ENCODE peak calls at places on chromosomes 13 and 19, in five cellular contexts. One of them, this sample, is unnamed.

GRCh38 chr13:75236774-75237173 is 245.2 kb downstream of the TBC1D4 start:
- DNase-seq in K562: no peak
- DNase-seq in GM12878: no peak
- DNase-seq in H1: no peak
- DNase-seq in HepG2: no peak
- DNase-seq in this sample: no peak

GRCh38 chr13:113918580-113918979 is 54.7 kb upstream of the GAS6 start:
- DNase-seq in K562: no peak
- DNase-seq in GM12878: no peak
- DNase-seq in H1: peak
- DNase-seq in HepG2: no peak
- DNase-seq in this sample: no peak

GRCh38 chr19:29323046-29323971 is 110.4 kb upstream of the UQCRFS1 start:
- DNase-seq in K562: no peak
- DNase-seq in GM12878: no peak
- DNase-seq in H1: no peak
- DNase-seq in HepG2: no peak
- DNase-seq in this sample: no peak

GRCh38 chr13:30892966-30893365 is 13.1 kb upstream of the MEDAG start:
- DNase-seq in K562: peak
- DNase-seq in GM12878: no peak
- DNase-seq in H1: peak
- DNase-seq in HepG2: peak
- DNase-seq in this sample: peak

GRCh38 chr13:73088332-73088935 is 29.6 kb downstream of the KLF5 start:
- DNase-seq in K562: no peak
- DNase-seq in GM12878: no peak
- DNase-seq in H1: no peak
- DNase-seq in HepG2: no peak
- DNase-seq in this sample: no peak

GRCh38 chr13:42740753-42741152 is 40.6 kb upstream of the FAM216B start:
- DNase-seq in K562: peak
- DNase-seq in GM12878: no peak
- DNase-seq in H1: no peak
- DNase-seq in HepG2: no peak
- DNase-seq in this sample: peak

GRCh38 chr19:13902993-13903555 is 2.8 kb downstream of the BRME1 start:
- DNase-seq in K562: peak
- DNase-seq in GM12878: no peak
- DNase-seq in H1: peak
- DNase-seq in HepG2: no peak
- DNase-seq in this sample: no peak

GRCh38 chr19:35030257-35031071 is at the start of gene SCN1B:
- DNase-seq in K562: peak
- DNase-seq in GM12878: no peak
- DNase-seq in H1: peak
- DNase-seq in HepG2: peak
- DNase-seq in this sample: peak

GRCh38 chr13:65808061-65808460 is 1422.1 kb downstream of the PCDH9 start:
- DNase-seq in K562: no peak
- DNase-seq in GM12878: no peak
- DNase-seq in H1: no peak
- DNase-seq in HepG2: no peak
- DNase-seq in this sample: no peak

GRCh38 chr19:14072535-14073231 is at the start of gene MISP3:
- DNase-seq in K562: peak
- DNase-seq in GM12878: no peak
- DNase-seq in H1: no peak
- DNase-seq in HepG2: no peak
- DNase-seq in this sample: no peak

GRCh38 chr19:43486412-43486811 is 18.1 kb downstream of the PHLDB3 start:
- DNase-seq in K562: no peak
- DNase-seq in GM12878: no peak
- DNase-seq in H1: no peak
- DNase-seq in HepG2: no peak
- DNase-seq in this sample: no peak

GRCh38 chr13:112722433-112723250 is 32.8 kb downstream of the ATP11A start:
- DNase-seq in K562: peak
- DNase-seq in GM12878: no peak
- DNase-seq in H1: no peak
- DNase-seq in HepG2: peak
- DNase-seq in this sample: peak

GRCh38 chr19:19528721-19529490 is at the start of gene YJEFN3:
- DNase-seq in K562: no peak
- DNase-seq in GM12878: no peak
- DNase-seq in H1: no peak
- DNase-seq in HepG2: no peak
- DNase-seq in this sample: no peak

DNA sequence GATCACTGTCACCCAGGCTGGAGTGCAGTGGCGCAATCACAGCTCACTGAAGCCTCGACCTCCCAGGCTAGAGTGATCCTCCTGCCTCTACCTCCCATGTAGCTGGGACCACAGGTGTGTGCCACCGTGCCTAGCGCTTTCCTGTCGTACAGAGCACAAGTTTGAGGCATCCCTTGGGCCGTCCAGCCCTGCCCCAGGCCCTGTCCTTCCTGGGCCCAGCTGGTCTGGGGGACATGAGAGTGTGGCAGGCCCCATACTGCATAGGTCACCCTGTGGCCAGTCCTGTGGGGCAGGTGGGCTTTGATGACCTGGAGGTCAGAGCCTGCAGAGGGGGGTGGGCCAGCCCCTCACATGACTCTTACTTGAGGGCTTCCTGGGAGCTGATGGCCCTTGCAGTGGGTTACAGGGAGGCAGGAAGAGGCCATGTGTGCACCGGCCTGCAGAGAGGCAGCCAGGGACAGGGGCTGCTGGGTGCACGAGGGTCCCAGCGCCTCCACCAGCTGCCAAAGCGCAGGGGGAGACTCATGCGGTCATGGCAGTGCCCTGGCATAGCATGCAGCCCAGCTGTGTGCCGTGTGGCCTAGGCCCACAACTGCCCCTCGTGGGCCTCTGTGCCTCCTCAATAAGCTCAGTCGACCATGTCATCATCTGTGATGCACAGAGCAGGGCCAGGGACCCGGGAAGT is 61.4 kb downstream of the KDM4B start:
- DNase-seq in K562: no peak
- DNase-seq in GM12878: no peak
- DNase-seq in H1: no peak
- DNase-seq in HepG2: no peak
- DNase-seq in this sample: no peak
- TF ChIP-seq EZH2 in K562: no peak
- TF ChIP-seq EZH2 in GM12878: no peak
- TF ChIP-seq EZH2 in H1: no peak
- TF ChIP-seq EZH2 in HepG2: no peak
- TF ChIP-seq EZH2 in this sample: no peak

GRCh38 chr19:45955905-45956608 is 17.6 kb downstream of the NOVA2 start:
- DNase-seq in K562: no peak
- DNase-seq in GM12878: no peak
- DNase-seq in H1: no peak
- DNase-seq in HepG2: peak
- DNase-seq in this sample: peak
- TF ChIP-seq CEBPB in K562: no peak
- TF ChIP-seq CEBPB in GM12878: no peak
- TF ChIP-seq CEBPB in H1: no peak
- TF ChIP-seq CEBPB in HepG2: no peak
- TF ChIP-seq CEBPB in this sample: no peak

GRCh38 chr13:105530468-105530867 is 1005.0 kb downstream of the EFNB2 start:
- DNase-seq in K562: no peak
- DNase-seq in GM12878: no peak
- DNase-seq in H1: no peak
- DNase-seq in HepG2: no peak
- DNase-seq in this sample: no peak
- TF ChIP-seq EZH2 in K562: no peak
- TF ChIP-seq EZH2 in GM12878: no peak
- TF ChIP-seq EZH2 in H1: no peak
- TF ChIP-seq EZH2 in HepG2: no peak
- TF ChIP-seq EZH2 in this sample: no peak

GRCh38 chr13:49530452-49530851 is 34.7 kb downstream of the PHF11 start:
- DNase-seq in K562: peak
- DNase-seq in GM12878: no peak
- DNase-seq in H1: no peak
- DNase-seq in HepG2: no peak
- DNase-seq in this sample: no peak

GRCh38 chr13:49532593-49532992 is 36.8 kb downstream of the PHF11 start:
- DNase-seq in K562: no peak
- DNase-seq in GM12878: no peak
- DNase-seq in H1: no peak
- DNase-seq in HepG2: no peak
- DNase-seq in this sample: no peak

GRCh38 chr13:49528161-49528560 is 32.4 kb downstream of the PHF11 start:
- DNase-seq in K562: no peak
- DNase-seq in GM12878: no peak
- DNase-seq in H1: no peak
- DNase-seq in HepG2: no peak
- DNase-seq in this sample: no peak

GRCh38 chr13:49524740-49525501 is 29.2 kb downstream of the PHF11 start:
- DNase-seq in K562: no peak
- DNase-seq in GM12878: no peak
- DNase-seq in H1: no peak
- DNase-seq in HepG2: no peak
- DNase-seq in this sample: no peak

DNA sequence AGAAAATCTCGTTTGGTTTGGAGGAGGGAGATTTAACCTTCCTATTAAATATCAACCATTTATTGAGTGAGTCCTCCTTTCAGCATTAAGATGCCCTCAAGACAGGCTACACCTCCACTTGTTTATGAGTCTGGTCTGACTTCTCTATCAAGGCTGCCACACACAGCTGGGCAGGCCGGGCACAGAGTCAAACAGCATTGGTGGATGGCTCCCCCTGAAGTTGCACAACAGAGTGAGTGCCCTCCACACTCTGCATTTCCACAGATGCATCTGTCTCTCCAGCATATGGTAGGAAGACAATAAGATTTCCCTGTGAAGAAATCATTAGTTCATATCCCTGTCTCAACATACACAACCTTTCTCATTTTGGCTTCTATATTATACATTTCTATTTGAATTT is 31.4 kb downstream of the PHF11 start:
- DNase-seq in K562: no peak
- DNase-seq in GM12878: no peak
- DNase-seq in H1: no peak
- DNase-seq in HepG2: no peak
- DNase-seq in this sample: no peak
- TF ChIP-seq CEBPB in K562: no peak
- TF ChIP-seq CEBPB in GM12878: no peak
- TF ChIP-seq CEBPB in H1: peak
- TF ChIP-seq CEBPB in HepG2: no peak
- TF ChIP-seq CEBPB in this sample: no peak

DNA sequence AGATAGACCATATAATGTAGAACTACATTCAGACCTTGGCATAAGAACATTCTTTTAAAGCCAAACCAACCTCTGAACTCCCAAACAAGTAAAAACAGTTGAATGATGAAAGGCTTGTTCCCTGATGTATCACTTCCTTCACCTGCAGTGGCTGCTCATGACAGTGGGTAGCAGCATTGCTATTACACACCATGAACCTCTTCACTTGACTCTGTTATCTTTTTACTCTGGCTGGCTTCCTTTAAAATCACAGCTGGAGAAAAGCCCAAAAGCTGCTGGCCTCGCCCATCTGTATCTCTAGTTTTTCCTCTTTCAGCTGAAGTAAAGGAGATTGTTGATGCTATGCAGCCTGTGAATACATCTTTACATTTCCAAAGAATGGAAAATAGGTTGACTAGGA is 22.6 kb downstream of the THSD1 start:
- DNase-seq in K562: no peak
- DNase-seq in GM12878: no peak
- DNase-seq in H1: no peak
- DNase-seq in HepG2: no peak
- DNase-seq in this sample: no peak
- TF ChIP-seq EZH2 in K562: no peak
- TF ChIP-seq EZH2 in GM12878: no peak
- TF ChIP-seq EZH2 in H1: no peak
- TF ChIP-seq EZH2 in HepG2: no peak
- TF ChIP-seq EZH2 in this sample: no peak

GRCh38 chr19:42279148-42279901 is 10.3 kb downstream of the CIC start:
- DNase-seq in K562: peak
- DNase-seq in GM12878: no peak
- DNase-seq in H1: no peak
- DNase-seq in HepG2: no peak
- DNase-seq in this sample: no peak
- TF ChIP-seq CEBPB in K562: no peak
- TF ChIP-seq CEBPB in GM12878: no peak
- TF ChIP-seq CEBPB in H1: no peak
- TF ChIP-seq CEBPB in HepG2: no peak
- TF ChIP-seq CEBPB in this sample: no peak